ENCODE peak calls at places on chromosome 20, in four cellular contexts. One of them, this sample, is unnamed.

GRCh38 chr20:47956261-47956995 is 171.1 kb upstream of the SULF2 start:
- DNase-seq in T-helper 17 cell: no peak
- DNase-seq in non-pigmented ciliary epithelial cell: no peak
- DNase-seq in NCI-H1105: no peak
- DNase-seq in this sample: no peak

GRCh38 chr20:53847843-53848185 is 222.6 kb downstream of the BCAS1 start:
- DNase-seq in T-helper 17 cell: no peak
- DNase-seq in non-pigmented ciliary epithelial cell: no peak
- DNase-seq in NCI-H1105: no peak
- DNase-seq in this sample: no peak

GRCh38 chr20:60812561-60812960 is 439.5 kb upstream of the CDH4 start:
- DNase-seq in T-helper 17 cell: no peak
- DNase-seq in non-pigmented ciliary epithelial cell: no peak
- DNase-seq in NCI-H1105: no peak
- DNase-seq in this sample: no peak

GRCh38 chr20:61369731-61370520 is 117.9 kb downstream of the CDH4 start:
- DNase-seq in T-helper 17 cell: no peak
- DNase-seq in non-pigmented ciliary epithelial cell: no peak
- DNase-seq in NCI-H1105: no peak
- DNase-seq in this sample: no peak

GRCh38 chr20:53524589-53525311 is 68.9 kb downstream of the ZNF217 start:
- DNase-seq in T-helper 17 cell: no peak
- DNase-seq in non-pigmented ciliary epithelial cell: no peak
- DNase-seq in NCI-H1105: no peak
- DNase-seq in this sample: no peak

GRCh38 chr20:50735813-50736212 is 4.4 kb downstream of the PARD6B start:
- DNase-seq in T-helper 17 cell: no peak
- DNase-seq in non-pigmented ciliary epithelial cell: no peak
- DNase-seq in NCI-H1105: no peak
- DNase-seq in this sample: no peak

GRCh38 chr20:57905448-57905847 is 195.6 kb upstream of the PMEPA1 start:
- DNase-seq in T-helper 17 cell: no peak
- DNase-seq in non-pigmented ciliary epithelial cell: no peak
- DNase-seq in NCI-H1105: no peak
- DNase-seq in this sample: no peak

GRCh38 chr20:4299773-4300172 is 284.4 kb upstream of the RNF24 start:
- DNase-seq in T-helper 17 cell: no peak
- DNase-seq in non-pigmented ciliary epithelial cell: no peak
- DNase-seq in NCI-H1105: no peak
- DNase-seq in this sample: no peak

GRCh38 chr20:62745279-62745958 is 36.8 kb downstream of the NTSR1 start:
- DNase-seq in T-helper 17 cell: no peak
- DNase-seq in non-pigmented ciliary epithelial cell: no peak
- DNase-seq in NCI-H1105: no peak
- DNase-seq in this sample: no peak

GRCh38 chr20:62201173-62202082 is 18.6 kb downstream of the MTG2 start:
- DNase-seq in T-helper 17 cell: no peak
- DNase-seq in non-pigmented ciliary epithelial cell: no peak
- DNase-seq in NCI-H1105: no peak
- DNase-seq in this sample: no peak